ENCODE peak calls at places on chromosomes 12 and 14, in eight cellular contexts. K is heart left ventricle, Q is stomach, U is endothelial cell of umbilical vein, N is Peyer's patch, T is transverse colon, I is HCT116, O is adrenal gland. P is an unnamed sample.

GRCh38 chr14:83594874-83595273 is 1935.1 kb upstream of the FLRT2 start:
- DNase-seq in O (no peak), T (no peak), N (no peak), I (no peak), Q (no peak), U (no peak), K (no peak), P (no peak)

GRCh38 chr12:124592481-124593160 is 25.2 kb upstream of the NCOR2 start:
- DNase-seq in T (peak), N (no peak), Q (no peak), U (no peak), K (no peak), I (no peak), O (no peak), P (no peak)

GRCh38 chr12:57461904-57462306 is 2.3 kb downstream of the GLI1 start:
- DNase-seq in U (no peak), I (no peak), O (no peak), Q (no peak), N (no peak), K (no peak), T (no peak), P (no peak)

GRCh38 chr12:56719056-56719455 is 6.0 kb downstream of the NACA start:
- DNase-seq in O (no peak), Q (no peak), T (no peak), U (no peak), N (no peak), I (no peak), K (no peak), P (no peak)

GRCh38 chr12:80216890-80217559 is 117.7 kb downstream of the OTOGL start:
- DNase-seq in I (no peak), K (no peak), T (no peak), Q (no peak), U (no peak), N (no peak), O (no peak), P (no peak)

GRCh38 chr12:58310828-58311273 is 369.5 kb downstream of the ATP23 start:
- DNase-seq in U (peak), K (no peak), T (no peak), I (peak), Q (no peak), O (peak), N (no peak), P (no peak)

GRCh38 chr12:123267991-123268843 is 3.4 kb downstream of the CDK2AP1 start:
- DNase-seq in O (no peak), I (no peak), N (peak), K (peak), T (peak), Q (no peak), U (peak), P (no peak)

GRCh38 chr12:116832353-116832752 is 48.9 kb downstream of the HRK start:
- DNase-seq in K (no peak), U (no peak), O (no peak), N (no peak), Q (no peak), T (no peak), I (no peak), P (no peak)

GRCh38 chr14:90753456-90754005 is 62.7 kb downstream of the TTC7B start:
- DNase-seq in U (no peak), O (no peak), K (no peak), Q (no peak), I (no peak), N (no peak), T (no peak), P (no peak)

GRCh38 chr12:50647479-50647878 is 116.4 kb upstream of the ATF1 start:
- DNase-seq in T (no peak), N (no peak), I (peak), O (no peak), Q (no peak), U (no peak), K (no peak), P (no peak)

GRCh38 chr12:68565391-68565903 is 45.3 kb upstream of the RAP1B start:
- DNase-seq in I (no peak), U (peak), Q (no peak), N (no peak), O (peak), K (no peak), T (no peak), P (no peak)

GRCh38 chr14:50064993-50065392 is 51.4 kb downstream of the VCPKMT start:
- DNase-seq in T (peak), I (no peak), Q (peak), U (no peak), K (no peak), N (peak), O (peak), P (peak)

GRCh38 chr14:21965042-21965441 is 291.4 kb upstream of the OR4E1 start:
- DNase-seq in O (no peak), N (peak), Q (no peak), K (no peak), U (no peak), T (no peak), I (no peak), P (no peak)

GRCh38 chr12:34291426-34291901 is 269.2 kb downstream of the ALG10 start:
- DNase-seq in K (peak), O (no peak), T (peak), U (no peak), Q (no peak), I (no peak), N (peak), P (no peak)

GRCh38 chr14:53034688-53035087 is 83.8 kb upstream of the FERMT2 start:
- DNase-seq in K (no peak), T (no peak), N (no peak), Q (no peak), U (no peak), I (no peak), O (no peak), P (no peak)

GRCh38 chr12:56221233-56221756 is 427 bp downstream of the RNF41 start:
- DNase-seq in O (peak), Q (peak), K (peak), U (peak), N (peak), T (peak), I (no peak), P (peak)

GRCh38 chr12:31832740-31833540 is 104.1 kb upstream of the AMN1 start:
- DNase-seq in N (peak), U (no peak), O (no peak), Q (no peak), T (no peak), I (no peak), K (no peak), P (no peak)

GRCh38 chr12:62604856-62605255 is 138.2 kb downstream of the MON2 start:
- DNase-seq in Q (no peak), N (no peak), I (no peak), K (no peak), U (peak), T (no peak), O (no peak), P (no peak)

GRCh38 chr14:65703996-65704395 is 291.5 kb downstream of the FUT8 start:
- DNase-seq in I (no peak), O (no peak), K (no peak), U (no peak), N (no peak), Q (no peak), T (no peak), P (no peak)

GRCh38 chr12:13196302-13196921 is at the start of gene EMP1:
- DNase-seq in O (peak), K (peak), Q (peak), T (peak), I (peak), N (peak), U (peak), P (peak)

GRCh38 chr12:58563621-58564020 is 356.7 kb downstream of the LRIG3 start:
- DNase-seq in Q (no peak), K (no peak), N (no peak), T (no peak), O (no peak), I (no peak), U (no peak), P (no peak)

GRCh38 chr14:76929927-76930326 is 98.6 kb downstream of the IRF2BPL start:
- DNase-seq in N (peak), K (no peak), O (peak), I (no peak), U (no peak), Q (no peak), T (peak), P (peak)

GRCh38 chr12:64318605-64319004 is 72.0 kb downstream of the C12orf56 start:
- DNase-seq in T (no peak), I (no peak), O (no peak), N (no peak), K (no peak), Q (no peak), U (peak), P (no peak)

GRCh38 chr14:91388551-91388975 is 29.1 kb downstream of the CCDC88C start:
- DNase-seq in I (no peak), Q (no peak), O (no peak), U (no peak), T (peak), N (peak), K (no peak), P (no peak)

GRCh38 chr14:97177016-97177415 is 379.8 kb downstream of the VRK1 start:
- DNase-seq in Q (no peak), O (no peak), K (no peak), N (no peak), U (no peak), I (peak), T (no peak), P (no peak)

GRCh38 chr12:72315858-72316257 is 43.7 kb downstream of the TRHDE start:
- DNase-seq in I (no peak), Q (no peak), K (no peak), T (no peak), N (no peak), O (no peak), U (no peak), P (no peak)

GRCh38 chr12:39426636-39427245 is 16.2 kb downstream of the KIF21A start:
- DNase-seq in O (no peak), K (no peak), T (no peak), I (no peak), U (no peak), N (no peak), Q (no peak), P (no peak)

GRCh38 chr14:75170797-75171196 is 5.6 kb downstream of the TMED10 start:
- DNase-seq in O (no peak), Q (no peak), T (no peak), I (no peak), N (no peak), U (no peak), K (no peak), P (no peak)

GRCh38 chr12:14190694-14191093 is 174.8 kb upstream of the ATF7IP start:
- DNase-seq in O (no peak), U (no peak), K (no peak), Q (no peak), I (no peak), T (no peak), N (no peak), P (no peak)

DNA sequence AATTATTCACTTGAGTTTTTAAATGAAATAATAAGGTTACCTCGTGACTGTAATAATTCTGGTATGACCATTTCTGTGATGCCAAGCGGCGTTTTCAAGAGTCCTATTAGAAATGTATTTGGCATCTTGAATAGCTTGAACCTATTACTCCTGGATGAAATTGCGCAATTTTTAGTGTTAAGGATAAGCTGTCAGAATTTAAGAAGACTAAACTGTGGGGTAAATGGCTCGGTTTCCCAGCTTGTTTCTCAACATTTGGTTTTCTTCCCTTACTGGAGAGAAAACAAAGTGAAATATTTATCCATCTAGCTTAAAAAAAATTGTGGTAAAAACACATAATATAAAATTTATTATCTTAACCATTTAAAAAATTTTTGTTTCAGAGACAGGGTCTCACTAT is 26.8 kb downstream of the PCNX1 start:
- DNase-seq in I (no peak), K (no peak), N (no peak), Q (no peak), T (no peak), U (no peak), O (no peak), P (no peak)
- H3K27ac ChIP-seq in I (no peak), K (no peak), N (no peak), Q (no peak), T (peak), U (no peak), O (peak), P (no peak)

GRCh38 chr14:67411375-67411774 is 590 bp downstream of the PLEK2 start:
- DNase-seq in O (no peak), K (no peak), U (no peak), I (no peak), Q (no peak), N (no peak), T (no peak), P (no peak)
- H3K4me3 ChIP-seq in O (peak), K (no peak), U (no peak), I (peak), Q (peak), N (peak), T (peak), P (peak)

DNA sequence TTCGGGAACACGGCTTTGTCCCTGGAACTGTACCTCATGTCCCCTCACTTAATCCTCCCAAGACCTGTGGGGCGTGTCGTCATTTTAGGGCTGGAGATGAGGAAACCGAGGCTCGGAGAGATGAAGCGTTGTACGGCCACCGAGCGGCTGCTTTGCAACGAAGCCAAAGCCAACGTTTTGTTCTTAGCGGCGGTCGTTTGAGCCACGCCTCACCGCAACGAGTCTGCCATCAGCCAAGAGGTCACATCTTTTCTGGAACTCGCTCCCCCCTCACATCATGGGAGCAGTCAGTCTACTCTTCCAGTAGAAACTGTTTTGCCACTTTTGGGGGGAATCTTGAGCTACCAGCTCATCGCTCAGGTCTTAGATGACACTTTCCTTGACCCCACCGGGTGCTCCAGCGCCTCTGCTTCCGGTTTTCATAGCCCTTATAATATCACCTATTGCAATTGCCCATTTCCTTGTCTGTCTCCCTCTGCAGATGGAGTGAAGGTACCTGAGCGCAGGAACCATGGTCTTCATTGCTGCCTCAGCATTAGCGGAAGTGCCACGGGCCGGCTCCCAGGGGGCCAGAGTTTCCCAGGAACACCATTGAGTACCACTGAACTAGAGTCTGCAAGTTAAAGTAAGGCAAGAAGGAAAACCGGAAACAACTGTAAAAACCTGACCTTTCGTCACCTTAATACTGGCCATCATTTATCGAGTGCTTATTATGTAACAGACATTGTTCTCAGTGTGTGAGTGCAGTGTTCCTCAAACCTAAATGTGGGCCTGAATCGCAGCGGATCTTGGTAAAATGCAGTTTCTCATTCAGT is 19.6 kb downstream of the NINJ2 start:
- DNase-seq in U (peak), T (peak), I (no peak), O (no peak), K (peak), Q (peak), N (peak), P (peak)
- TF ChIP-seq POLR2A in U (no peak), T (no peak), I (no peak), O (no peak), K (no peak), Q (no peak), N (no peak), P (no peak)

DNA sequence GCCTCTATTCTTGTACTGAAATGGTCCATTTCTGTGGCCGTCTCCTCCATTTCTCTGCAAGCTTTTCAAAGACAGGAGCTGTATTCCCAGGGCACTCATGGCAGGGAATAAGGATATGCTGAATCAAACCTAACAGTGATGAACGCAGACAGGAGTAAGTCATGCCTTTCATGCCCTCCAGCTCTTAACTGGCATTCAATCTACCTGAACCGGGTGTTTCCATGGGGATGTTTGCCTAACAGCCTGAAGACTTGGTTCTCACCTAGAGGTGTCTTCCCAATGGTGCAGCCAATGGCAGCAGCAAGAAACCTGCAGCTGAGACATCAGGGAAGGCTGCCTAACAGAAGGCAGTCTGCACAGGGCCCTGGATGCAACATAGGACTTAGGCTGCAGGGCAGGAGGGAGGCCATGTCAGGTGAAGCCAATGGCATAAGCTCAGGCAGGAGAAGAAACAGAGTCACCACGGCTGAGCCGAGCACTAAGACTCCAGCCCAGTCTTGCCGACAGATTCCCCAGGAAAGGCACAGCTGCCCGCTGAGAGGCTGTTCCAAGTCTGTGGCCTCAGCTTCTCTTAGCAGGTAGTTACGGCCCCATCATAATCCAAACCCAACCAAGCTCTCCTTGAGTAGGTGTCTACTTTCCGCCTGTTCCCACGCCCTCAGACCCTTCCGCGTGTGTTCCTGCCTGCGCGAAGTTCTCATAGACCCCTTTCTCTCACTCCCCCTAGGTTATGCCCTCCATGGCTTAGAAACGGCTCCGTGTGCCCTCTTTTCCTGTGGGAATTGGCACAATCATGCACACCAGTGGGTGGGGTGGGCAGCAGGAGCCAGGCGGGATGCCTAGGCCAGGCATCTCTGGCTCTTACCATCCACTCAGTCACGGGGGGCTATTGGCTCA is 44.1 kb downstream of the VWF start:
- DNase-seq in T (no peak), K (no peak), Q (no peak), U (no peak), I (no peak), O (no peak), N (no peak), P (no peak)
- H3K27ac ChIP-seq in T (no peak), K (peak), Q (no peak), U (no peak), I (no peak), O (no peak), N (no peak), P (no peak)

GRCh38 chr14:36952702-36953101 is 219.7 kb downstream of the SLC25A21 start:
- DNase-seq in T (no peak), I (peak), U (no peak), N (no peak), K (no peak), Q (no peak), O (no peak), P (no peak)

GRCh38 chr14:36948157-36948859 is 224.1 kb downstream of the SLC25A21 start:
- DNase-seq in U (no peak), Q (no peak), I (no peak), N (no peak), O (no peak), K (no peak), T (no peak), P (no peak)

GRCh38 chr14:36949371-36949770 is 223.0 kb downstream of the SLC25A21 start:
- DNase-seq in K (no peak), N (no peak), U (no peak), O (no peak), Q (no peak), T (no peak), I (no peak), P (no peak)

GRCh38 chr14:36951380-36951911 is 221.0 kb downstream of the SLC25A21 start:
- DNase-seq in Q (no peak), O (no peak), N (no peak), T (no peak), K (no peak), U (no peak), I (no peak), P (no peak)

GRCh38 chr14:36950812-36951211 is 221.6 kb downstream of the SLC25A21 start:
- DNase-seq in Q (no peak), O (no peak), U (no peak), I (no peak), T (no peak), K (no peak), N (no peak), P (no peak)
- H3K4me3 ChIP-seq in Q (no peak), O (no peak), U (no peak), I (no peak), T (no peak), K (no peak), N (no peak), P (no peak)

DNA sequence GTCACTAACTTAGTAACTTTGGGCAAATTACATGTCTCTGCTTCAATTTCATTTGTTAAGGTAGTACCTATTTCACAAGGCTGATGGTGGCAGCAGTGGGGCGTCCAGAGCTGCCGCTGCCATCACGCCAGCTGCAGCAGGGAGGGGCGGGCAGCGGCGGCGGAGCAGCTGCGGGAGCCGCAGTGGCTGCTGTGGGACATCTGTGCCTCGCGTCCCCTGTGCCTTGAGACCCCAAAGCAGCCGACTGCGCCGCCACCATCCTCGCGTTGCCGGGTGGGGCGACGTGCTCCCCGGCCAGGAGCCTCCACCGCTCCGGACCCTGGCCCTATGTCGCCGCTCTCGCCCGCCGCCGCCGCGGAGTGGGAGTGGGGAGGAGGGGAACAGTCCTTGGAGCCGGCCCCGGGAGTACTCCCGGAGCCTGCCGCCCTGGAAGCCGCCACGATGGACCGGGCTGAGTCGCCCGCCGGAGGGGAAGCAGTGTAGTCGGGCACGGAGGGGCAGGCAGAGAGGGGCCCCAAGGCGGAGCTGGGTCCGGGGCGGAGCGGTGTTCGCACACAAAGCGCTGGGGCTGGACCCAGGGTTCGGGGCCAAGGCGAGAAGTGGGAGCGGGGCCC is 51.4 kb downstream of the A2M start:
- DNase-seq in I (peak), O (peak), Q (peak), N (peak), U (peak), T (peak), K (peak), P (peak)
- TF ChIP-seq POLR2A in I (no peak), O (peak), Q (no peak), N (peak), U (no peak), T (no peak), K (peak), P (no peak)